ENCODE peak calls at places on chromosomes 3 and 15, in seven cellular contexts. One of them, this sample, is unnamed.
A peak's percentile ranks its signal among the peaks of the same experiment; 100 is the strongest.

GRCh38 chr3:113339616-113340244 is 101.6 kb downstream of the CFAP44 start:
- DNase-seq in tibial artery: no peak
- DNase-seq in H1: no peak
- DNase-seq in GM23338: peak; percentile 71
- DNase-seq in right atrium auricular region: no peak
- DNase-seq in stomach: no peak
- DNase-seq in left ventricle myocardium inferior: no peak
- DNase-seq in this sample: no peak

GRCh38 chr3:125186261-125186770 is 26.2 kb downstream of the SLC12A8 start:
- DNase-seq in tibial artery: no peak
- DNase-seq in right atrium auricular region: no peak
- DNase-seq in stomach: no peak
- DNase-seq in H1: no peak
- DNase-seq in GM23338: no peak
- DNase-seq in left ventricle myocardium inferior: no peak
- DNase-seq in this sample: no peak

GRCh38 chr3:171390531-171390930 is 69.7 kb downstream of the TNIK start:
- DNase-seq in right atrium auricular region: no peak
- DNase-seq in stomach: no peak
- DNase-seq in GM23338: no peak
- DNase-seq in left ventricle myocardium inferior: no peak
- DNase-seq in H1: no peak
- DNase-seq in tibial artery: no peak
- DNase-seq in this sample: no peak

GRCh38 chr3:155243512-155243921 is 50.0 kb downstream of the STRIT1 start:
- DNase-seq in right atrium auricular region: no peak
- DNase-seq in H1: no peak
- DNase-seq in GM23338: no peak
- DNase-seq in stomach: no peak
- DNase-seq in left ventricle myocardium inferior: no peak
- DNase-seq in tibial artery: no peak
- DNase-seq in this sample: no peak

GRCh38 chr3:64143399-64144130 is 81.7 kb downstream of the PRICKLE2 start:
- DNase-seq in tibial artery: no peak
- DNase-seq in left ventricle myocardium inferior: no peak
- DNase-seq in GM23338: no peak
- DNase-seq in right atrium auricular region: no peak
- DNase-seq in H1: no peak
- DNase-seq in stomach: no peak
- DNase-seq in this sample: no peak

GRCh38 chr3:79383402-79384012 is 384.3 kb downstream of the ROBO1 start:
- DNase-seq in left ventricle myocardium inferior: no peak
- DNase-seq in tibial artery: no peak
- DNase-seq in stomach: no peak
- DNase-seq in H1: no peak
- DNase-seq in right atrium auricular region: no peak
- DNase-seq in GM23338: peak; percentile 14
- DNase-seq in this sample: no peak

GRCh38 chr3:190601597-190601996 is 87.7 kb downstream of the IL1RAP start:
- DNase-seq in H1: no peak
- DNase-seq in tibial artery: no peak
- DNase-seq in stomach: no peak
- DNase-seq in GM23338: no peak
- DNase-seq in left ventricle myocardium inferior: peak; percentile 34
- DNase-seq in right atrium auricular region: no peak
- DNase-seq in this sample: no peak

GRCh38 chr3:196246612-196247308 is 30.4 kb downstream of the SLC51A start:
- DNase-seq in stomach: no peak
- DNase-seq in H1: no peak
- DNase-seq in right atrium auricular region: no peak
- DNase-seq in left ventricle myocardium inferior: no peak
- DNase-seq in GM23338: no peak
- DNase-seq in tibial artery: no peak
- DNase-seq in this sample: no peak

GRCh38 chr3:177135841-177136492 is 61.3 kb downstream of the TBL1XR1 start:
- DNase-seq in GM23338: no peak
- DNase-seq in tibial artery: no peak
- DNase-seq in stomach: no peak
- DNase-seq in H1: no peak
- DNase-seq in left ventricle myocardium inferior: no peak
- DNase-seq in right atrium auricular region: no peak
- DNase-seq in this sample: peak; percentile 40

GRCh38 chr15:80743189-80743833 is 35.9 kb upstream of the CEMIP start:
- DNase-seq in left ventricle myocardium inferior: no peak
- DNase-seq in GM23338: no peak
- DNase-seq in tibial artery: no peak
- DNase-seq in stomach: peak; percentile 50
- DNase-seq in H1: no peak
- DNase-seq in right atrium auricular region: no peak
- DNase-seq in this sample: peak; percentile 19

GRCh38 chr3:41115069-41115468 is 84.2 kb upstream of the CTNNB1 start:
- DNase-seq in left ventricle myocardium inferior: no peak
- DNase-seq in GM23338: no peak
- DNase-seq in tibial artery: no peak
- DNase-seq in stomach: no peak
- DNase-seq in H1: no peak
- DNase-seq in right atrium auricular region: no peak
- DNase-seq in this sample: no peak

GRCh38 chr3:186094696-186095095 is 14.2 kb downstream of the ETV5 start:
- DNase-seq in right atrium auricular region: no peak
- DNase-seq in tibial artery: no peak
- DNase-seq in stomach: no peak
- DNase-seq in GM23338: no peak
- DNase-seq in H1: no peak
- DNase-seq in left ventricle myocardium inferior: no peak
- DNase-seq in this sample: no peak

GRCh38 chr3:161222662-161223061 is 1.6 kb downstream of the NMD3 start:
- DNase-seq in H1: no peak
- DNase-seq in GM23338: no peak
- DNase-seq in tibial artery: no peak
- DNase-seq in stomach: no peak
- DNase-seq in right atrium auricular region: no peak
- DNase-seq in left ventricle myocardium inferior: no peak
- DNase-seq in this sample: no peak

GRCh38 chr15:45386420-45386819 is 8.1 kb upstream of the GATM start:
- DNase-seq in right atrium auricular region: no peak
- DNase-seq in GM23338: no peak
- DNase-seq in tibial artery: no peak
- DNase-seq in H1: no peak
- DNase-seq in stomach: no peak
- DNase-seq in left ventricle myocardium inferior: no peak
- DNase-seq in this sample: no peak

GRCh38 chr3:115758076-115758763 is 134.9 kb downstream of the GAP43 start:
- DNase-seq in H1: no peak
- DNase-seq in GM23338: no peak
- DNase-seq in left ventricle myocardium inferior: no peak
- DNase-seq in stomach: no peak
- DNase-seq in tibial artery: no peak
- DNase-seq in right atrium auricular region: no peak
- DNase-seq in this sample: no peak

GRCh38 chr15:25790003-25790660 is 73.0 kb downstream of the ATP10A start:
- DNase-seq in stomach: peak; percentile 35
- DNase-seq in GM23338: peak; percentile 31
- DNase-seq in H1: no peak
- DNase-seq in right atrium auricular region: peak; percentile 80
- DNase-seq in left ventricle myocardium inferior: peak; percentile 55
- DNase-seq in tibial artery: peak; percentile 80
- DNase-seq in this sample: peak; percentile 42

GRCh38 chr3:87771338-87772059 is 287.3 kb downstream of the CGGBP1 start:
- DNase-seq in GM23338: peak; percentile 62
- DNase-seq in tibial artery: no peak
- DNase-seq in right atrium auricular region: no peak
- DNase-seq in left ventricle myocardium inferior: no peak
- DNase-seq in H1: no peak
- DNase-seq in stomach: no peak
- DNase-seq in this sample: no peak

GRCh38 chr15:29048011-29048410 is 162.2 kb downstream of the APBA2 start:
- DNase-seq in GM23338: no peak
- DNase-seq in right atrium auricular region: no peak
- DNase-seq in H1: no peak
- DNase-seq in stomach: no peak
- DNase-seq in left ventricle myocardium inferior: no peak
- DNase-seq in tibial artery: no peak
- DNase-seq in this sample: no peak

GRCh38 chr3:183427206-183428139 is 946 bp downstream of the MCF2L2 start:
- DNase-seq in tibial artery: no peak
- DNase-seq in left ventricle myocardium inferior: no peak
- DNase-seq in H1: no peak
- DNase-seq in stomach: no peak
- DNase-seq in right atrium auricular region: no peak
- DNase-seq in GM23338: peak; percentile 50
- DNase-seq in this sample: no peak

GRCh38 chr15:88604972-88605506 is 16.1 kb upstream of the AEN start:
- DNase-seq in left ventricle myocardium inferior: no peak
- DNase-seq in H1: no peak
- DNase-seq in GM23338: peak; percentile 52
- DNase-seq in tibial artery: no peak
- DNase-seq in right atrium auricular region: no peak
- DNase-seq in stomach: no peak
- DNase-seq in this sample: no peak

GRCh38 chr3:77707271-77707670 is 667.4 kb downstream of the ROBO2 start:
- DNase-seq in stomach: no peak
- DNase-seq in right atrium auricular region: no peak
- DNase-seq in GM23338: no peak
- DNase-seq in H1: no peak
- DNase-seq in left ventricle myocardium inferior: no peak
- DNase-seq in tibial artery: no peak
- DNase-seq in this sample: no peak

GRCh38 chr3:4351872-4352271 is 48.7 kb downstream of the SETMAR start:
- DNase-seq in stomach: no peak
- DNase-seq in tibial artery: no peak
- DNase-seq in left ventricle myocardium inferior: no peak
- DNase-seq in H1: no peak
- DNase-seq in GM23338: no peak
- DNase-seq in right atrium auricular region: no peak
- DNase-seq in this sample: no peak
- H3K4me1 ChIP-seq in stomach: peaks cover 20% of the 10 kb centered on the region
- H3K4me1 ChIP-seq in tibial artery: peaks cover 25% of the 10 kb centered on the region
- H3K4me1 ChIP-seq in left ventricle myocardium inferior: peaks cover 29% of the 10 kb centered on the region
- H3K4me1 ChIP-seq in H1: no peaks in the 10 kb centered on the region
- H3K4me1 ChIP-seq in GM23338: no peaks in the 10 kb centered on the region
- H3K4me1 ChIP-seq in right atrium auricular region: peaks cover 11% of the 10 kb centered on the region
- H3K4me1 ChIP-seq in this sample: peaks cover 4% of the 10 kb centered on the region

GRCh38 chr3:178522200-178523052 is 13.8 kb upstream of the KCNMB2 start:
- DNase-seq in tibial artery: no peak
- DNase-seq in H1: no peak
- DNase-seq in GM23338: no peak
- DNase-seq in left ventricle myocardium inferior: no peak
- DNase-seq in stomach: no peak
- DNase-seq in right atrium auricular region: no peak
- DNase-seq in this sample: no peak
- H3K4me3 ChIP-seq in tibial artery: no peak overlapping the region
- H3K4me3 ChIP-seq in H1: no peak overlapping the region
- H3K4me3 ChIP-seq in GM23338: no peak overlapping the region
- H3K4me3 ChIP-seq in left ventricle myocardium inferior: no peak overlapping the region
- H3K4me3 ChIP-seq in stomach: no peak overlapping the region
- H3K4me3 ChIP-seq in right atrium auricular region: no peak overlapping the region
- H3K4me3 ChIP-seq in this sample: no peak overlapping the region

GRCh38 chr3:13826672-13827071 is 53.2 kb downstream of the WNT7A start:
- DNase-seq in left ventricle myocardium inferior: no peak
- DNase-seq in stomach: no peak
- DNase-seq in right atrium auricular region: no peak
- DNase-seq in GM23338: no peak
- DNase-seq in tibial artery: no peak
- DNase-seq in H1: no peak
- DNase-seq in this sample: no peak
- TF ChIP-seq CTCF in left ventricle myocardium inferior: no peak
- TF ChIP-seq CTCF in stomach: no peak
- TF ChIP-seq CTCF in right atrium auricular region: no peak
- TF ChIP-seq CTCF in GM23338: no peak
- TF ChIP-seq CTCF in tibial artery: no peak
- TF ChIP-seq CTCF in H1: no peak
- TF ChIP-seq CTCF in this sample: no peak

GRCh38 chr15:66706840-66707239 is 4.8 kb downstream of the SMAD6 start:
- DNase-seq in tibial artery: no peak
- DNase-seq in H1: no peak
- DNase-seq in stomach: no peak
- DNase-seq in GM23338: no peak
- DNase-seq in left ventricle myocardium inferior: no peak
- DNase-seq in right atrium auricular region: no peak
- DNase-seq in this sample: no peak
- H3K4me1 ChIP-seq in tibial artery: peaks cover 73% of the 10 kb centered on the region
- H3K4me1 ChIP-seq in H1: peaks cover 12% of the 10 kb centered on the region
- H3K4me1 ChIP-seq in stomach: peaks cover 65% of the 10 kb centered on the region
- H3K4me1 ChIP-seq in GM23338: peaks cover 20% of the 10 kb centered on the region
- H3K4me1 ChIP-seq in left ventricle myocardium inferior: peaks cover 80% of the 10 kb centered on the region
- H3K4me1 ChIP-seq in right atrium auricular region: peaks cover 47% of the 10 kb centered on the region
- H3K4me1 ChIP-seq in this sample: peaks cover 9% of the 10 kb centered on the region

DNA sequence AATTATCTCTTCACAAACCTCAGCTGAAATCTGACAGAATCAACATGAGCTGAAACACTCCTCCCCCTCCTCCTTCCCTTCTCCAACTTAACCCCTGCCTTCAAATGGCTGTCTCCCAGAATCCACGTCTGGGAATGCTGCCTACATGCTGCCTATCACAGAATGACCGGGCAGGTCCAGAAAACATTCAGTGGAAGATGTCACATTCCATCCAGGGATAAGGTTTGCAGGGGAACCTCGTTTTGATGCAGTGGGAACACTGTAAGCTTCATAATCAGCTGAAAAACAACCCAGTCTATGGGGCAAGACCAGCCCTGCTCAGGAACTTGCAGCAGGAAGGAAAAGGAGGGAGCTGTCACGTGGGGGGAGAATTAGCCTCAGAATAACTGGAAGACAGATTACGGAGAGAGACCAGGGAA is 44.0 kb upstream of the SEMA6D start:
- DNase-seq in tibial artery: no peak
- DNase-seq in right atrium auricular region: peak; percentile 65
- DNase-seq in stomach: no peak
- DNase-seq in H1: no peak
- DNase-seq in left ventricle myocardium inferior: no peak
- DNase-seq in GM23338: peak; percentile 18
- DNase-seq in this sample: no peak
- H3K4me3 ChIP-seq in tibial artery: no peak overlapping the region
- H3K4me3 ChIP-seq in right atrium auricular region: no peak overlapping the region
- H3K4me3 ChIP-seq in stomach: no peak overlapping the region
- H3K4me3 ChIP-seq in H1: no peak overlapping the region
- H3K4me3 ChIP-seq in left ventricle myocardium inferior: peak overlapping the region; percentile 26
- H3K4me3 ChIP-seq in GM23338: no peak overlapping the region
- H3K4me3 ChIP-seq in this sample: no peak overlapping the region

This sample was measured in transverse colon.